ENCODE peak calls at places on chromosomes 5 and 9, in six cellular contexts. B is PC-9, V is IMR-90, N is brain microvascular endothelial cell, U is left lung, X is PC-3. Y is an unnamed sample. For H3K36me3, the result is how much of the 10 kb centered on the place peaks cover.

GRCh38 chr5:80128129-80128528 is 93.0 kb downstream of the THBS4 start:
- DNase-seq in V (no peak), N (no peak), U (no peak), B (no peak), X (peak), Y (no peak)

GRCh38 chr9:88593537-88594185 is 58.7 kb downstream of the NXNL2 start:
- DNase-seq in V (peak), B (peak), N (peak), U (no peak), X (peak), Y (peak)

GRCh38 chr9:78278177-78278777 is 18.6 kb upstream of the PSAT1 start:
- DNase-seq in U (no peak), X (no peak), B (no peak), N (no peak), V (peak), Y (no peak)

GRCh38 chr9:93133641-93134017 is 422 bp downstream of the NINJ1 start:
- DNase-seq in B (peak), U (peak), X (peak), V (peak), N (peak), Y (peak)

GRCh38 chr9:74953235-74953741 is 576 bp upstream of the C9orf40 start:
- DNase-seq in U (no peak), B (no peak), X (no peak), N (peak), V (no peak), Y (peak)

GRCh38 chr5:131532016-131532640 is 102.9 kb downstream of the RAPGEF6 start:
- DNase-seq in U (no peak), V (no peak), N (no peak), X (no peak), B (no peak), Y (no peak)

GRCh38 chr5:127009784-127010183 is 20.6 kb downstream of the MARCHF3 start:
- DNase-seq in N (no peak), B (no peak), U (no peak), V (no peak), X (no peak), Y (no peak)

GRCh38 chr9:129737479-129738269 is 15.2 kb downstream of the PTGES start:
- DNase-seq in V (peak), N (peak), B (peak), X (peak), U (peak), Y (peak)

GRCh38 chr5:69416180-69416579 is 1.3 kb downstream of the MARVELD2 start:
- DNase-seq in X (no peak), B (no peak), N (no peak), U (no peak), V (no peak), Y (no peak)

GRCh38 chr5:132829742-132830435 is 558 bp downstream of the SHROOM1 start:
- DNase-seq in U (peak), B (peak), V (peak), N (peak), X (peak), Y (peak)

GRCh38 chr5:98214240-98215051 is 559.0 kb upstream of the RGMB start:
- DNase-seq in X (peak), N (no peak), B (no peak), U (peak), V (peak), Y (peak)

GRCh38 chr5:152427691-152428090 is 22.6 kb upstream of the NMUR2 start:
- DNase-seq in X (no peak), U (no peak), B (no peak), N (no peak), V (no peak), Y (no peak)

GRCh38 chr5:53262348-53262970 is 152.9 kb upstream of the MOCS2 start:
- DNase-seq in V (peak), N (peak), U (no peak), B (no peak), X (peak), Y (peak)

GRCh38 chr9:111926421-111926875 is 29.8 kb downstream of the UGCG start:
- DNase-seq in U (no peak), V (peak), N (peak), B (no peak), X (no peak), Y (peak)

GRCh38 chr9:21251162-21251561 is 11.4 kb upstream of the IFNA14 start:
- DNase-seq in V (no peak), X (no peak), N (no peak), U (no peak), B (no peak), Y (no peak)

GRCh38 chr9:91312717-91313325 is 48.9 kb downstream of the AUH start:
- DNase-seq in X (peak), V (no peak), B (peak), U (no peak), N (no peak), Y (no peak)

GRCh38 chr5:78672154-78672553 is 23.6 kb upstream of the LHFPL2 start:
- DNase-seq in U (no peak), B (no peak), V (no peak), X (no peak), N (no peak), Y (no peak)

GRCh38 chr5:2172471-2172870 is 289.7 kb upstream of the IRX4 start:
- DNase-seq in B (no peak), X (no peak), V (no peak), U (no peak), N (no peak), Y (no peak)

GRCh38 chr5:55039843-55040242 is 15.8 kb downstream of the GZMK start:
- DNase-seq in B (no peak), V (no peak), X (no peak), U (no peak), N (no peak), Y (no peak)

GRCh38 chr5:39194466-39195136 is 24.8 kb downstream of the FYB1 start:
- DNase-seq in V (peak), X (peak), B (peak), N (peak), U (no peak), Y (peak)

GRCh38 chr9:105195259-105195658 is 49.2 kb upstream of the SLC44A1 start:
- DNase-seq in V (no peak), N (no peak), U (no peak), X (no peak), B (no peak), Y (no peak)

GRCh38 chr9:134307674-134308638 is 18.3 kb upstream of the RXRA start:
- DNase-seq in N (no peak), B (no peak), U (peak), V (no peak), X (no peak), Y (no peak)

GRCh38 chr9:95341262-95342011 is 23.9 kb upstream of the FANCC start:
- DNase-seq in V (peak), X (peak), N (no peak), U (no peak), B (peak), Y (peak)

GRCh38 chr5:177402271-177403043 is 2.0 kb upstream of the PFN3 start:
- DNase-seq in U (peak), X (peak), N (no peak), V (peak), B (peak), Y (peak)

DNA sequence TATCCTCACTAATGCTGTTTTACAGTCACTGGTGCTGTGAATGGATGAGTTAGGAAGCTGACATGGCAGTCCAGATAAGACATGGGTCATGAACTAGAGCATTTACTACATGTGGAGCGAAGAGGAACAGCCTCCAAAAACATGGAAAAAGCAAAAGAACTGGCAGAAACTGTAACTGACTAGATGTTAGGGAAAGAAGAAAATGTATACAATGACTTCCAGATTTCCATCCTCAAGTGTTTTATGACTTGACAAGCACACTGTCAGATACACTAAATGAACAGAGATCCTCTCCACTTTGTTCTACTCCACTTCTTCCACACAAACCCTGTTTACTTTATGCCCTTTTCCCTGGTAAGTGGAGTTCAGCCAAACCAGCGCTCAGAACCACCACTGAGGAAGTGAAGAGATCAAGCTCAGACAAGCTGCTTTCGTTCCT is 11.5 kb downstream of the HMGCS1 start:
- DNase-seq in V (no peak), U (no peak), X (no peak), B (no peak), N (no peak), Y (no peak)
- H3K4me3 ChIP-seq in V (no peak), U (no peak), X (no peak), B (no peak), N (no peak), Y (no peak)

DNA sequence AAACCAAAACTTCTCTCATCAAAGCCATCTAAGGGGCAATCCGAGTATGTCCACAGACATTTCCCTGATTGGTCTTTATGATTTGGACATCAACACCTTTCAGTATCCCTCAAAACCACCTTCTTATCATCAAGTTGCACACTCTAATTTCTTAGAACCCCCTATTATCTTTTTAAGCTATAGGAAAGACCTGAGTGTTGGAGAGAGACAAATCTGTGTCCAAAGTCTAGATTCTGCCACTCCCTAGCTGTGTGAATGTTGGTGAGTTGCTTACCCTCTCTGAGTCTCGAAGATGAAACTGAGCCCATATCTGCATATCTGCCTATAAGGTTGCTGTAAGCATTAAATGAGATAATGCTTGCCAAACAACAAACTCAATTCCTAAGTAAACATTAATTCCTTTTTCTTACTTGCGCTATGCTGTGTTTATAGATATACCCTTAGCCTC is 159.1 kb downstream of the DOCK8 start:
- DNase-seq in N (no peak), X (no peak), U (no peak), B (no peak), V (no peak), Y (no peak)
- H3K36me3 ChIP-seq in N (under half), X (under half), U (under half), B (under half), V (under half), Y (under half)

DNA sequence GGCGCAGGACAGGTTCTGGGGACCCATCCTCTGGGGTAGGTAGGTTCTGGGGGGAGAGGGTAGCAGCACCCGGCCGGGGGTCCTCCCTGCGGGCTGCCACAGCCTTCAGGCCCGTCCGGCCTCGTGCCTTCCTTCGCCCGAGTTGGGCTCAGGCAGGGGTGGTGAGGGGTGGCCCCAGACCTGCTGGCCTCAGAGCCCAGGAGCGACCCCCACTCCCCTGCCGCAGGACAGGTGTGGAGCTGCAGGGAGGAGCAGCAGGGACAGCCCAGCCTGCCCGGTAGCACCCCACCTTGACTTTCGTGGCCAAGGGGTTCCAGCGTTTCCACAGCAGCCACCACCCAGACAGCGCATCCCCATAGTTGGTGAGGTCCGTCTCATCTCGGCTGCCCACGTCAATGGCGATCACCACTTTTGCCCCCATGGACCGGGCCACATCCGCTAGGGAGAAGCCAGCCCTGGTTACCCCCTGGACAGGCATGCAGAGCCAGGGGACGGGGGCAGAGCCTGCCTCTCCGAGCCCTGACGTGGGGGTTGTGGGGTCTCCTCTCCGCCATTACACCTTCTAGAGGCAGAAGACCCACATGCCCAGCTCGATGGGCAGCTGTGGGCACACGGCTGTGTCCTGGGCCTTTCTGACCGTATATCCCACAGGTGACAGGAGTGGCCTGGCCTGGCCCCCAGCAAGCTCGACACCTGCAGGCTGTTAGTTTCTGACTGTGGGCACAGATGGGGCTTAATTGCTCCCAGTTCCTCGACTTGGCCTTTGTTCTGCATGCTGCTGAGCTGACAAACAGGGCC is 3.5 kb upstream of the NSMF start:
- DNase-seq in V (no peak), B (no peak), U (peak), N (no peak), X (no peak), Y (no peak)
- H3K4me3 ChIP-seq in V (no peak), B (no peak), U (no peak), N (no peak), X (no peak), Y (no peak)

GRCh38 chr5:97022898-97023297 is 87.0 kb downstream of the LNPEP start:
- DNase-seq in N (no peak), V (no peak), B (no peak), X (no peak), U (no peak), Y (no peak)

GRCh38 chr5:97019435-97020117 is 83.7 kb downstream of the LNPEP start:
- DNase-seq in N (peak), B (no peak), U (no peak), V (peak), X (no peak), Y (no peak)

GRCh38 chr5:97026721-97027120 is 90.8 kb downstream of the LNPEP start:
- DNase-seq in N (no peak), U (no peak), B (no peak), X (no peak), V (no peak), Y (no peak)

GRCh38 chr5:97021416-97021815 is 85.5 kb downstream of the LNPEP start:
- DNase-seq in U (no peak), N (no peak), B (no peak), V (no peak), X (no peak), Y (no peak)
- H3K36me3 ChIP-seq in U (under half), N (under half), B (under half), V (under half), X (under half), Y (under half)

GRCh38 chr5:123511648-123512605 is at the start of gene CSNK1G3:
- DNase-seq in N (peak), V (peak), X (peak), U (peak), B (peak), Y (peak)
- H3K4me3 ChIP-seq in N (peak), V (peak), X (peak), U (peak), B (peak), Y (peak)

DNA sequence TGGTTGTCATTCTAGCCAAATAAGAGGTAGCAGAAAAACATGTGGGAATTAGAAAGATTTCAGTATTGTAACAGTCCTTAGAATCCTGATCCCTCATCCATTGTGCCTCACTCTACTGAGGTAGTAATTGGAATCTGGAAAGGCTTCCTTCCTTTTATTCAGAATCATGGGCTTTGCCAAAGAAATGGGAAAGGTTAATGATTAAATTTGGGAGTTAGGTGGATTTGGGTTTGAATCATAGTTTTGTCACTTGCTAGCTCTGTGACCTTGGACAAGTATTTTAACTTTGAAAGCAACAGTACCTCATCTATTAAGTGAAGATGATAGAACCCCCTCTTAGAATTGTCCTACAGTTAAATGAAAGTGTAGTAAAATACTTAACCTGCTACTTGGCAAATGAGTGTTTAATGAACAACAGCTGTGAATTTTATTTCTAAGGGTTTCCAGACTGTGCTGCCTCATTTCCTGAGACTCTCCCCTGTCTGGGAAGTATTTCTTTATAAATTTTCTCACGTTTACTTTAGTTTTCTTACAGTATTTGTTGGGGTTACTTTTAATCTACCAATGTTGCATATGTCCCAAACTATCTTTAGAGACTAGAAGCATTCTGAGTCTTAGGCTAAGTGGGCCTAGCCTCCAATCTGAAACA is 11.7 kb downstream of the SPDL1 start:
- DNase-seq in V (no peak), N (no peak), U (no peak), B (no peak), X (no peak), Y (no peak)
- H3K36me3 ChIP-seq in V (under half), N (under half), U (under half), B (half or more), X (half or more), Y (half or more)

DNA sequence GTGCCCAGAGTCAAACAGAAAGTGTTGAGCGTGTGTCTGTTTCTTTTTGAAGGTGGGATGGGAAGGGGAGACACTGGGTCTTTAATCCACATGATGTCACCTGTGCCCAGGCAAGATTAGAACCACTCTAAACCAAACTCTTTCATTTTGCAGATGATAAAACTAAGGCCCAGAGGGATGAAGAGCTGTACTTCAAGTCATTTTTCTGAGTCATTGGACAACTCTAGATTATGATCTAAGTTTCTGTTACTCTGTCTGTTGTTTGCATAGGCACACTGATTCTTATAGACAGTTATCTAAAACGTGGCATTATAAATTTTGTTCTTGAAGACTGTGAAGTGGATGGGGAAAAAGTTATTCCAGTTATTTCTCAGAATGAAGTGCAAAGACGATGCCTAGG is 48.8 kb downstream of the MAST4 start:
- DNase-seq in N (no peak), U (no peak), X (no peak), V (no peak), B (no peak), Y (no peak)
- H3K4me3 ChIP-seq in N (no peak), U (no peak), X (no peak), V (no peak), B (no peak), Y (no peak)

GRCh38 chr5:149510136-149510535 is 41.1 kb downstream of the CSNK1A1 start:
- DNase-seq in U (no peak), V (no peak), N (no peak), X (no peak), B (no peak), Y (no peak)

GRCh38 chr5:149498724-149499336 is 52.4 kb downstream of the CSNK1A1 start:
- DNase-seq in N (no peak), V (no peak), U (no peak), X (no peak), B (no peak), Y (no peak)

GRCh38 chr5:149503006-149503405 is 48.2 kb downstream of the CSNK1A1 start:
- DNase-seq in U (no peak), B (no peak), N (no peak), V (no peak), X (no peak), Y (no peak)

GRCh38 chr5:149500922-149501582 is 50.2 kb downstream of the CSNK1A1 start:
- DNase-seq in X (no peak), B (no peak), V (peak), U (no peak), N (peak), Y (no peak)

DNA sequence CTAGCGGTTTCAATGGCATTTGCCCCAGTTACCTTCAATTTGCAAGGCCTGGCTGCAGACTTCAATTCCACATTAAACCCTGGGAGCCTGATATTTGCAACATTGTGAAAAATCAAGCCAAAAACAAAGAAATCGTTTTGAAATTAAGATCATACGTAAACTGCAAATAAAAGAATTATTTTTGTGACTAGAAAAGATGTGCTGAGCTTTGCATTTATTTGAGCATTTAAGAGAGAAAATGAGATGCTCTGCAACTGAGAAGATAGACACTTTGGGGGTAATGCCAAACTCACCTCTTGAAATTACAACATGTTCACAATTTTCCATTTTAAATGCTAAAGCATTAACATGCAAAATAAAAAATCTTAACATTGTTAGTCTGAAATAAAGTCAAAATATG is 46.6 kb downstream of the CSNK1A1 start:
- DNase-seq in N (no peak), V (no peak), X (no peak), B (no peak), U (no peak), Y (no peak)
- H3K36me3 ChIP-seq in N (half or more), V (half or more), X (half or more), B (half or more), U (under half), Y (half or more)

GRCh38 chr5:31889131-31889561 is 250.2 kb downstream of the PDZD2 start:
- DNase-seq in N (no peak), X (no peak), U (no peak), B (no peak), V (no peak), Y (no peak)
- H3K4me3 ChIP-seq in N (no peak), X (no peak), U (no peak), B (no peak), V (no peak), Y (no peak)